ENCODE peak calls at places on chromosomes 12 and 14, in seven cellular contexts. A, E, U, X, K, C and M are unnamed samples.

GRCh38 chr14:73802431-73803188 is 49.0 kb upstream of the PTGR2 start:
- DNase-seq in A (no peak), E (no peak), U (no peak), X (no peak), K (no peak), C (no peak), M (no peak)

GRCh38 chr14:81400852-81401251 is 728 bp upstream of the STON2 start:
- DNase-seq in A (peak; percentile 81), E (no peak), U (no peak), X (peak; percentile 100), K (no peak), C (peak; percentile 56), M (peak; percentile 91)

GRCh38 chr12:104507672-104508071 is 50.9 kb downstream of the CHST11 start:
- DNase-seq in A (no peak), E (no peak), U (no peak), X (no peak), K (no peak), C (no peak), M (no peak)

GRCh38 chr14:22838631-22839041 is 2.3 kb downstream of the MMP14 start:
- DNase-seq in A (peak; percentile 80), E (no peak), U (no peak), X (no peak), K (no peak), C (no peak), M (no peak)

GRCh38 chr12:94879542-94879941 is 124.0 kb downstream of the NDUFA12 start:
- DNase-seq in A (no peak), E (no peak), U (no peak), X (no peak), K (no peak), C (no peak), M (no peak)

GRCh38 chr14:30861200-30861599 is 13.2 kb upstream of the COCH start:
- DNase-seq in A (no peak), E (no peak), U (no peak), X (no peak), K (no peak), C (no peak), M (no peak)

GRCh38 chr12:5518584-5519365 is 86.9 kb downstream of the NTF3 start:
- DNase-seq in A (no peak), E (no peak), U (no peak), X (no peak), K (no peak), C (no peak), M (peak; percentile 91)

GRCh38 chr14:101962503-101962874 is 1.9 kb upstream of the DYNC1H1 start:
- DNase-seq in A (no peak), E (no peak), U (no peak), X (peak; percentile 73), K (no peak), C (peak; percentile 89), M (no peak)

GRCh38 chr12:103802586-103802886 is 38.5 kb downstream of the NT5DC3 start:
- DNase-seq in A (no peak), E (no peak), U (no peak), X (no peak), K (no peak), C (no peak), M (no peak)

GRCh38 chr14:21894003-21894897 is 220.6 kb upstream of the OR4E1 start:
- DNase-seq in A (no peak), E (peak; percentile 28), U (peak; percentile 27), X (no peak), K (peak; percentile 23), C (no peak), M (no peak)

GRCh38 chr12:67534671-67535070 is 113.9 kb upstream of the DYRK2 start:
- DNase-seq in A (no peak), E (no peak), U (no peak), X (peak; percentile 72), K (no peak), C (peak; percentile 35), M (peak; percentile 91)

GRCh38 chr12:52184813-52185212 is 7.0 kb downstream of the KRT80 start:
- DNase-seq in A (no peak), E (no peak), U (no peak), X (no peak), K (no peak), C (no peak), M (no peak)

GRCh38 chr12:69929125-69929524 is 104.1 kb downstream of the MYRFL start:
- DNase-seq in A (no peak), E (no peak), U (no peak), X (peak; percentile 12), K (no peak), C (no peak), M (no peak)

GRCh38 chr14:65366802-65367570 is 45.5 kb upstream of the FUT8 start:
- DNase-seq in A (no peak), E (no peak), U (no peak), X (no peak), K (no peak), C (no peak), M (no peak)

GRCh38 chr12:47080725-47081502 is 1.2 kb upstream of the AMIGO2 start:
- DNase-seq in A (peak; percentile 71), E (peak; percentile 47), U (peak; percentile 42), X (peak; percentile 93), K (peak; percentile 34), C (peak; percentile 69), M (no peak)